ENCODE peak calls at places on chromosomes 2 and 18, in nine cellular contexts. One of them, this sample, is unnamed. For H3K9me3 and H3K36me3, the result is how much of the 10 kb centered on the place peaks cover.

GRCh38 chr2:168962636-168963035 is 61.5 kb downstream of the G6PC2 start:
- DNase-seq in thyroid gland: no peak
- DNase-seq in ovary: no peak
- DNase-seq in HCT116: no peak
- DNase-seq in stomach: no peak
- DNase-seq in transverse colon: no peak
- DNase-seq in sigmoid colon: no peak
- DNase-seq in gastrocnemius medialis: no peak
- DNase-seq in Peyer's patch: no peak
- DNase-seq in this sample: no peak

GRCh38 chr2:172425336-172425735 is 2.0 kb upstream of the ITGA6 start:
- DNase-seq in thyroid gland: no peak
- DNase-seq in Peyer's patch: no peak
- DNase-seq in HCT116: no peak
- DNase-seq in sigmoid colon: no peak
- DNase-seq in ovary: no peak
- DNase-seq in gastrocnemius medialis: no peak
- DNase-seq in stomach: no peak
- DNase-seq in transverse colon: no peak
- DNase-seq in this sample: no peak

GRCh38 chr18:2657043-2657512 is 1.6 kb downstream of the SMCHD1 start:
- DNase-seq in stomach: no peak
- DNase-seq in thyroid gland: no peak
- DNase-seq in gastrocnemius medialis: no peak
- DNase-seq in sigmoid colon: no peak
- DNase-seq in ovary: no peak
- DNase-seq in Peyer's patch: no peak
- DNase-seq in transverse colon: no peak
- DNase-seq in HCT116: no peak
- DNase-seq in this sample: no peak

GRCh38 chr2:43000242-43001054 is 208.1 kb upstream of the HAAO start:
- DNase-seq in stomach: no peak
- DNase-seq in thyroid gland: no peak
- DNase-seq in transverse colon: no peak
- DNase-seq in sigmoid colon: no peak
- DNase-seq in ovary: no peak
- DNase-seq in gastrocnemius medialis: no peak
- DNase-seq in Peyer's patch: peak
- DNase-seq in HCT116: no peak
- DNase-seq in this sample: no peak

GRCh38 chr2:96157649-96158553 is 12.7 kb upstream of the DUSP2 start:
- DNase-seq in thyroid gland: no peak
- DNase-seq in ovary: no peak
- DNase-seq in Peyer's patch: peak
- DNase-seq in HCT116: no peak
- DNase-seq in sigmoid colon: peak
- DNase-seq in stomach: no peak
- DNase-seq in gastrocnemius medialis: no peak
- DNase-seq in transverse colon: no peak
- DNase-seq in this sample: peak

GRCh38 chr2:138356178-138356577 is 145.4 kb upstream of the SPOPL start:
- DNase-seq in ovary: peak
- DNase-seq in transverse colon: no peak
- DNase-seq in gastrocnemius medialis: no peak
- DNase-seq in thyroid gland: no peak
- DNase-seq in stomach: no peak
- DNase-seq in Peyer's patch: no peak
- DNase-seq in sigmoid colon: no peak
- DNase-seq in HCT116: no peak
- DNase-seq in this sample: no peak

GRCh38 chr2:230924092-230924469 is 961 bp downstream of the GPR55 start:
- DNase-seq in transverse colon: peak
- DNase-seq in gastrocnemius medialis: no peak
- DNase-seq in thyroid gland: no peak
- DNase-seq in Peyer's patch: no peak
- DNase-seq in ovary: no peak
- DNase-seq in HCT116: no peak
- DNase-seq in sigmoid colon: peak
- DNase-seq in stomach: no peak
- DNase-seq in this sample: no peak

GRCh38 chr2:85308951-85309555 is 18.7 kb downstream of the TGOLN2 start:
- DNase-seq in transverse colon: peak
- DNase-seq in Peyer's patch: peak
- DNase-seq in HCT116: no peak
- DNase-seq in thyroid gland: peak
- DNase-seq in gastrocnemius medialis: no peak
- DNase-seq in stomach: peak
- DNase-seq in ovary: peak
- DNase-seq in sigmoid colon: peak
- DNase-seq in this sample: peak

GRCh38 chr18:79483971-79484491 is 88.3 kb downstream of the NFATC1 start:
- DNase-seq in thyroid gland: no peak
- DNase-seq in ovary: no peak
- DNase-seq in transverse colon: no peak
- DNase-seq in HCT116: no peak
- DNase-seq in sigmoid colon: peak
- DNase-seq in gastrocnemius medialis: no peak
- DNase-seq in stomach: no peak
- DNase-seq in Peyer's patch: peak
- DNase-seq in this sample: peak

GRCh38 chr2:64214281-64215115 is 70.3 kb upstream of the PELI1 start:
- DNase-seq in gastrocnemius medialis: no peak
- DNase-seq in Peyer's patch: peak
- DNase-seq in sigmoid colon: no peak
- DNase-seq in thyroid gland: no peak
- DNase-seq in HCT116: no peak
- DNase-seq in stomach: no peak
- DNase-seq in ovary: no peak
- DNase-seq in transverse colon: peak
- DNase-seq in this sample: peak

GRCh38 chr2:69642709-69643601 is 584 bp downstream of the AAK1 start:
- DNase-seq in stomach: no peak
- DNase-seq in Peyer's patch: peak
- DNase-seq in sigmoid colon: peak
- DNase-seq in ovary: peak
- DNase-seq in gastrocnemius medialis: peak
- DNase-seq in thyroid gland: peak
- DNase-seq in transverse colon: peak
- DNase-seq in HCT116: no peak
- DNase-seq in this sample: peak

GRCh38 chr2:39140322-39140847 is 19.5 kb upstream of the SOS1 start:
- DNase-seq in ovary: no peak
- DNase-seq in Peyer's patch: no peak
- DNase-seq in thyroid gland: no peak
- DNase-seq in sigmoid colon: no peak
- DNase-seq in gastrocnemius medialis: no peak
- DNase-seq in transverse colon: no peak
- DNase-seq in stomach: no peak
- DNase-seq in HCT116: no peak
- DNase-seq in this sample: no peak

GRCh38 chr2:88831071-88831791 is 139.8 kb downstream of the RPIA start:
- DNase-seq in gastrocnemius medialis: no peak
- DNase-seq in sigmoid colon: no peak
- DNase-seq in HCT116: no peak
- DNase-seq in thyroid gland: no peak
- DNase-seq in stomach: no peak
- DNase-seq in ovary: no peak
- DNase-seq in transverse colon: no peak
- DNase-seq in Peyer's patch: no peak
- DNase-seq in this sample: no peak

GRCh38 chr18:58637197-58637596 is 8.3 kb upstream of the ALPK2 start:
- DNase-seq in ovary: no peak
- DNase-seq in HCT116: no peak
- DNase-seq in stomach: no peak
- DNase-seq in sigmoid colon: no peak
- DNase-seq in Peyer's patch: no peak
- DNase-seq in gastrocnemius medialis: peak
- DNase-seq in transverse colon: no peak
- DNase-seq in thyroid gland: no peak
- DNase-seq in this sample: no peak

GRCh38 chr2:227163445-227163997 is 484 bp downstream of the COL4A4 start:
- DNase-seq in sigmoid colon: no peak
- DNase-seq in transverse colon: peak
- DNase-seq in gastrocnemius medialis: peak
- DNase-seq in Peyer's patch: peak
- DNase-seq in HCT116: no peak
- DNase-seq in ovary: no peak
- DNase-seq in stomach: peak
- DNase-seq in thyroid gland: peak
- DNase-seq in this sample: no peak

DNA sequence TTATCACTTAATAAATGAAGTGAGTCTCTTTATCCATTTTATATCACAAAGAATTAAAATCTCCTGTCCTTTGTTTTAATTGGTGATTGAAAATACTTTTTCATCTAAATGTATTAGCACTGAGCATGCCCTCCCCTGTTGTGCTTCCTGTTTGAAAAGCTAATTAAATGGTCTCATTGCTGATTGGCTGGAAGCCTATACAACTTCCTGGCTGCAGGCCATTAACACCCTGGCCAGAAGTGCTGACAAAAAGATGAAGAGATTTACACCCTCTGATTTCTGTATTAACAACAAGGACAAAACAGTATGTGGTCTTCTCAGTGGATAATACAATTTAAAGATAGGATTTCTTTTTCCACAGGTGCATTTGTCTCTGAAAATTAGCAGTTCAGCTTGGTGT is 548.0 kb downstream of the DCC start:
- DNase-seq in gastrocnemius medialis: no peak
- DNase-seq in stomach: no peak
- DNase-seq in HCT116: no peak
- DNase-seq in ovary: no peak
- DNase-seq in sigmoid colon: no peak
- DNase-seq in Peyer's patch: no peak
- DNase-seq in thyroid gland: no peak
- DNase-seq in transverse colon: no peak
- DNase-seq in this sample: no peak
- H3K9me3 ChIP-seq in gastrocnemius medialis: under half
- H3K9me3 ChIP-seq in stomach: under half
- H3K9me3 ChIP-seq in HCT116: under half
- H3K9me3 ChIP-seq in ovary: under half
- H3K9me3 ChIP-seq in sigmoid colon: under half
- H3K9me3 ChIP-seq in Peyer's patch: under half
- H3K9me3 ChIP-seq in thyroid gland: under half
- H3K9me3 ChIP-seq in transverse colon: under half
- H3K9me3 ChIP-seq in this sample: under half

DNA sequence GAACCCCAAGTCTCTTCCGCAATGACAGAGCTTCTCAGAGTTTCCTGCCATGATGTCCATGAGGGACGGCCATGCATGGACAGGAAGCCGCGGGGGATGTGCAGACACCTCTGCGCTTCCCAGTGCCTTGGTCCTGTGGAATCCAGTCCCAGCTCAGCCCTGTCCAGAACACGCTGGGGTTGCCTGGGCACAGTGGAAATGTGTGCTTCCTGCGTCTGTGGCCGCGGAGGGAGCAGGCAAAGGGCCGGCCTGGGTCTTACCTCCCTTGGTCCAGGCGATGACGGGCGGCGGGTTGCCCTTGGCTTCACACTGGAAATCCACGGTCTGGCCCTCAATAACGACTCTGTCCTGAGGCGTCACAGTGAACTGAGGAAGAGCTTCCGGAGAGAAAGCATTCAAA is 79.6 kb downstream of the PXDN start:
- DNase-seq in thyroid gland: no peak
- DNase-seq in Peyer's patch: no peak
- DNase-seq in stomach: peak
- DNase-seq in sigmoid colon: peak
- DNase-seq in gastrocnemius medialis: no peak
- DNase-seq in HCT116: no peak
- DNase-seq in transverse colon: no peak
- DNase-seq in ovary: no peak
- DNase-seq in this sample: no peak
- H3K36me3 ChIP-seq in thyroid gland: under half
- H3K36me3 ChIP-seq in Peyer's patch: under half
- H3K36me3 ChIP-seq in stomach: half or more
- H3K36me3 ChIP-seq in sigmoid colon: half or more
- H3K36me3 ChIP-seq in gastrocnemius medialis: under half
- H3K36me3 ChIP-seq in HCT116: under half
- H3K36me3 ChIP-seq in transverse colon: under half
- H3K36me3 ChIP-seq in ovary: under half
- H3K36me3 ChIP-seq in this sample: under half

DNA sequence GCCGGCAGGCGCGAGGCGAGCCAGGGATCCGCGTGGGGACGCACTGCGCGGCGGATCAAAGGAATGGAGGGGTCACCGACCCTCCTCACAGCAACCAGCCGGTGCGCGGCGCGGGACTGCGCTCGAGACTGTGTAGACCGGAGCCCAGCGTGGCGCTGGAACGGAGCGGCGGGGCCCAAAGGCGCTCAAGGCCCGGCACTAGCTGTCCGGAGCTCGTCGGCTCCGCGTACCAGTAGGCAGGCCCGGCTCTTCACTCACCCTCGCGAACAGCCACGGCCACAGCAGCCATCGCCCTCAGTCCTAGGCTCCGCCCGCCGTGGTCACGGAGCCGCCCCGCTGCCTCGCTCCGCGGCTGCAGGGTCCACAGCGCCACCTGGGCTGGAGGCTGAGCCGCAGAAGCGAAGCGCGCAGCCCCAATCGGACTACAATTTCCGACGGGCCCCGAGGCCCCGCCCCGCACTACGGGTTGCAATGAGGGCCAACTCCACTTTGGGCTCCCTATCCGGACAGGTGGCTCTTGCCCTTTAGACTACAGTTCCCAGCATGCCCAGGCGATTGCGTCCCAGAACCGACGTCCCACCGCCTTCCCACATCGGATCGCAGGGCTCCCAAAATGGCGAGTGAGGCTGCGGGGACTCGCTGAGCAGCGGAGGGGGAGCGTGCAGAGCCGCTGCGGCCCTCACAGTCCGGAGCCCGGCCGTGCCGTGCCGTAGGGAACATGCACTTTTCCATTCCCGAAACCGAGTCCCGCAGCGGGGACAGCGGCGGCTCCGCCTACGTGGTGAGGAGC is at the start of the genes EIF2B4 and SNX17:
- DNase-seq in sigmoid colon: peak
- DNase-seq in HCT116: peak
- DNase-seq in transverse colon: peak
- DNase-seq in stomach: peak
- DNase-seq in Peyer's patch: peak
- DNase-seq in thyroid gland: peak
- DNase-seq in gastrocnemius medialis: peak
- DNase-seq in ovary: peak
- DNase-seq in this sample: peak
- TF ChIP-seq POLR2A in sigmoid colon: peak
- TF ChIP-seq POLR2A in HCT116: peak
- TF ChIP-seq POLR2A in transverse colon: peak
- TF ChIP-seq POLR2A in stomach: no peak
- TF ChIP-seq POLR2A in Peyer's patch: peak
- TF ChIP-seq POLR2A in thyroid gland: peak
- TF ChIP-seq POLR2A in gastrocnemius medialis: peak
- TF ChIP-seq POLR2A in ovary: peak
- TF ChIP-seq POLR2A in this sample: peak

DNA sequence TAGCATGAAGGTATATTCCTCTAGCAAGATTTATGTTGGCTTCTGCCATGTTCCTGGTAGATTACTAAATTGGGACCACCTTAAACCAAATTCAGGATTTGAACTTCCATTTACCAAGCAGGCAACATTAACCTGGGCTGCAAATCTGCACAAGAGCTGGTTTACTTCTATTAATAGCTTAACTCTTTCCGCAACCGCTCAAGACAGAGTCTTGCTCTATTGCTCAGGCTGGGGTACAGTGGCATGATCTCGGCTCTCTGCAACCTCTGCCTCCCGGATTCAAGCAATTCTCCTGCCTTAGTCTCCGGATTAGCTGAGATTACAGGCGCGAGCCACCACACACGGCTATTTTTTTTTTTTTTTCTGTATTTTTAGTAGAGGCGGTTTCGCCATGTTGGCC is 8.4 kb downstream of the MARCHF7 start:
- DNase-seq in Peyer's patch: no peak
- DNase-seq in ovary: no peak
- DNase-seq in thyroid gland: no peak
- DNase-seq in stomach: no peak
- DNase-seq in transverse colon: no peak
- DNase-seq in sigmoid colon: no peak
- DNase-seq in gastrocnemius medialis: no peak
- DNase-seq in HCT116: no peak
- DNase-seq in this sample: no peak
- H3K9me3 ChIP-seq in Peyer's patch: under half
- H3K9me3 ChIP-seq in ovary: under half
- H3K9me3 ChIP-seq in thyroid gland: under half
- H3K9me3 ChIP-seq in stomach: under half
- H3K9me3 ChIP-seq in transverse colon: under half
- H3K9me3 ChIP-seq in sigmoid colon: under half
- H3K9me3 ChIP-seq in gastrocnemius medialis: under half
- H3K9me3 ChIP-seq in HCT116: under half
- H3K9me3 ChIP-seq in this sample: under half